ENCODE peak calls at places on chromosome 9, in nine cellular contexts. One of them, this sample, is unnamed.

GRCh38 chr9:126122901-126123616 is 203.6 kb upstream of the MVB12B start:
- DNase-seq in activated naive CD8-positive, alpha-beta T cell treated with anti-CD3 and anti-CD28 coated beads, Interleukin-2, amount 50 U/mL, for 24 hours: no peak
- DNase-seq in RWPE1: no peak
- DNase-seq in SHP77 treated with DMSO at 0.1 percent for 48 hours: no peak
- DNase-seq in tibial nerve: no peak
- DNase-seq in activated CD4-positive, CD25-positive, alpha-beta regulatory T cell treated with anti-CD3 and anti-CD28 coated beads, Interleukin-2, amount 50 U/mL, for 72 hours: no peak
- DNase-seq in Calu3: no peak
- DNase-seq in AG08396: no peak
- DNase-seq in GM06990: no peak
- DNase-seq in this sample: no peak

GRCh38 chr9:98698856-98699255 is 9.9 kb downstream of the GABBR2 start:
- DNase-seq in activated naive CD8-positive, alpha-beta T cell treated with anti-CD3 and anti-CD28 coated beads, Interleukin-2, amount 50 U/mL, for 24 hours: no peak
- DNase-seq in RWPE1: no peak
- DNase-seq in SHP77 treated with DMSO at 0.1 percent for 48 hours: no peak
- DNase-seq in tibial nerve: no peak
- DNase-seq in activated CD4-positive, CD25-positive, alpha-beta regulatory T cell treated with anti-CD3 and anti-CD28 coated beads, Interleukin-2, amount 50 U/mL, for 72 hours: no peak
- DNase-seq in Calu3: no peak
- DNase-seq in AG08396: no peak
- DNase-seq in GM06990: no peak
- DNase-seq in this sample: no peak

GRCh38 chr9:78691531-78691930 is 394.6 kb downstream of the PSAT1 start:
- DNase-seq in activated naive CD8-positive, alpha-beta T cell treated with anti-CD3 and anti-CD28 coated beads, Interleukin-2, amount 50 U/mL, for 24 hours: no peak
- DNase-seq in RWPE1: no peak
- DNase-seq in SHP77 treated with DMSO at 0.1 percent for 48 hours: no peak
- DNase-seq in tibial nerve: no peak
- DNase-seq in activated CD4-positive, CD25-positive, alpha-beta regulatory T cell treated with anti-CD3 and anti-CD28 coated beads, Interleukin-2, amount 50 U/mL, for 72 hours: no peak
- DNase-seq in Calu3: no peak
- DNase-seq in AG08396: no peak
- DNase-seq in GM06990: no peak
- DNase-seq in this sample: no peak

GRCh38 chr9:110382731-110383130 is 45.1 kb upstream of the TXNDC8 start:
- DNase-seq in activated naive CD8-positive, alpha-beta T cell treated with anti-CD3 and anti-CD28 coated beads, Interleukin-2, amount 50 U/mL, for 24 hours: no peak
- DNase-seq in RWPE1: no peak
- DNase-seq in SHP77 treated with DMSO at 0.1 percent for 48 hours: no peak
- DNase-seq in tibial nerve: no peak
- DNase-seq in activated CD4-positive, CD25-positive, alpha-beta regulatory T cell treated with anti-CD3 and anti-CD28 coated beads, Interleukin-2, amount 50 U/mL, for 72 hours: no peak
- DNase-seq in Calu3: no peak
- DNase-seq in AG08396: no peak
- DNase-seq in GM06990: no peak
- DNase-seq in this sample: no peak

GRCh38 chr9:110329676-110330235 is 7.9 kb downstream of the TXNDC8 start:
- DNase-seq in activated naive CD8-positive, alpha-beta T cell treated with anti-CD3 and anti-CD28 coated beads, Interleukin-2, amount 50 U/mL, for 24 hours: no peak
- DNase-seq in RWPE1: no peak
- DNase-seq in SHP77 treated with DMSO at 0.1 percent for 48 hours: no peak
- DNase-seq in tibial nerve: no peak
- DNase-seq in activated CD4-positive, CD25-positive, alpha-beta regulatory T cell treated with anti-CD3 and anti-CD28 coated beads, Interleukin-2, amount 50 U/mL, for 72 hours: no peak
- DNase-seq in Calu3: no peak
- DNase-seq in AG08396: no peak
- DNase-seq in GM06990: no peak
- DNase-seq in this sample: no peak

GRCh38 chr9:100700689-100701318 is 122.9 kb downstream of the CAVIN4 start:
- DNase-seq in activated naive CD8-positive, alpha-beta T cell treated with anti-CD3 and anti-CD28 coated beads, Interleukin-2, amount 50 U/mL, for 24 hours: peak
- DNase-seq in RWPE1: no peak
- DNase-seq in SHP77 treated with DMSO at 0.1 percent for 48 hours: no peak
- DNase-seq in tibial nerve: no peak
- DNase-seq in activated CD4-positive, CD25-positive, alpha-beta regulatory T cell treated with anti-CD3 and anti-CD28 coated beads, Interleukin-2, amount 50 U/mL, for 72 hours: no peak
- DNase-seq in Calu3: peak
- DNase-seq in AG08396: no peak
- DNase-seq in GM06990: no peak
- DNase-seq in this sample: no peak

GRCh38 chr9:37979844-37980243 is 75.9 kb upstream of the SLC25A51 start:
- DNase-seq in activated naive CD8-positive, alpha-beta T cell treated with anti-CD3 and anti-CD28 coated beads, Interleukin-2, amount 50 U/mL, for 24 hours: no peak
- DNase-seq in RWPE1: no peak
- DNase-seq in SHP77 treated with DMSO at 0.1 percent for 48 hours: no peak
- DNase-seq in tibial nerve: no peak
- DNase-seq in activated CD4-positive, CD25-positive, alpha-beta regulatory T cell treated with anti-CD3 and anti-CD28 coated beads, Interleukin-2, amount 50 U/mL, for 72 hours: no peak
- DNase-seq in Calu3: no peak
- DNase-seq in AG08396: no peak
- DNase-seq in GM06990: no peak
- DNase-seq in this sample: no peak

GRCh38 chr9:124749811-124750210 is 21.3 kb downstream of the NR6A1 start:
- DNase-seq in activated naive CD8-positive, alpha-beta T cell treated with anti-CD3 and anti-CD28 coated beads, Interleukin-2, amount 50 U/mL, for 24 hours: no peak
- DNase-seq in RWPE1: no peak
- DNase-seq in SHP77 treated with DMSO at 0.1 percent for 48 hours: no peak
- DNase-seq in tibial nerve: no peak
- DNase-seq in activated CD4-positive, CD25-positive, alpha-beta regulatory T cell treated with anti-CD3 and anti-CD28 coated beads, Interleukin-2, amount 50 U/mL, for 72 hours: no peak
- DNase-seq in Calu3: no peak
- DNase-seq in AG08396: no peak
- DNase-seq in GM06990: no peak
- DNase-seq in this sample: no peak

GRCh38 chr9:136623849-136624183 is 38.9 kb upstream of the EGFL7 start:
- DNase-seq in activated naive CD8-positive, alpha-beta T cell treated with anti-CD3 and anti-CD28 coated beads, Interleukin-2, amount 50 U/mL, for 24 hours: no peak
- DNase-seq in RWPE1: peak
- DNase-seq in SHP77 treated with DMSO at 0.1 percent for 48 hours: no peak
- DNase-seq in tibial nerve: no peak
- DNase-seq in activated CD4-positive, CD25-positive, alpha-beta regulatory T cell treated with anti-CD3 and anti-CD28 coated beads, Interleukin-2, amount 50 U/mL, for 72 hours: no peak
- DNase-seq in Calu3: no peak
- DNase-seq in AG08396: no peak
- DNase-seq in GM06990: no peak
- DNase-seq in this sample: no peak

GRCh38 chr9:95757483-95757882 is 118.0 kb upstream of the ERCC6L2 start:
- DNase-seq in activated naive CD8-positive, alpha-beta T cell treated with anti-CD3 and anti-CD28 coated beads, Interleukin-2, amount 50 U/mL, for 24 hours: no peak
- DNase-seq in RWPE1: no peak
- DNase-seq in SHP77 treated with DMSO at 0.1 percent for 48 hours: no peak
- DNase-seq in tibial nerve: no peak
- DNase-seq in activated CD4-positive, CD25-positive, alpha-beta regulatory T cell treated with anti-CD3 and anti-CD28 coated beads, Interleukin-2, amount 50 U/mL, for 72 hours: no peak
- DNase-seq in Calu3: no peak
- DNase-seq in AG08396: no peak
- DNase-seq in GM06990: no peak
- DNase-seq in this sample: no peak

GRCh38 chr9:119179701-119180100 is 189.5 kb downstream of the BRINP1 start:
- DNase-seq in activated naive CD8-positive, alpha-beta T cell treated with anti-CD3 and anti-CD28 coated beads, Interleukin-2, amount 50 U/mL, for 24 hours: no peak
- DNase-seq in RWPE1: no peak
- DNase-seq in SHP77 treated with DMSO at 0.1 percent for 48 hours: no peak
- DNase-seq in tibial nerve: no peak
- DNase-seq in activated CD4-positive, CD25-positive, alpha-beta regulatory T cell treated with anti-CD3 and anti-CD28 coated beads, Interleukin-2, amount 50 U/mL, for 72 hours: no peak
- DNase-seq in Calu3: no peak
- DNase-seq in AG08396: no peak
- DNase-seq in GM06990: no peak
- DNase-seq in this sample: no peak

GRCh38 chr9:14343948-14344547 is 30.1 kb upstream of the NFIB start:
- DNase-seq in activated naive CD8-positive, alpha-beta T cell treated with anti-CD3 and anti-CD28 coated beads, Interleukin-2, amount 50 U/mL, for 24 hours: no peak
- DNase-seq in RWPE1: no peak
- DNase-seq in SHP77 treated with DMSO at 0.1 percent for 48 hours: no peak
- DNase-seq in tibial nerve: no peak
- DNase-seq in activated CD4-positive, CD25-positive, alpha-beta regulatory T cell treated with anti-CD3 and anti-CD28 coated beads, Interleukin-2, amount 50 U/mL, for 72 hours: no peak
- DNase-seq in Calu3: no peak
- DNase-seq in AG08396: no peak
- DNase-seq in GM06990: no peak
- DNase-seq in this sample: no peak

GRCh38 chr9:133961226-133962165 is 30.6 kb downstream of the VAV2 start:
- DNase-seq in activated naive CD8-positive, alpha-beta T cell treated with anti-CD3 and anti-CD28 coated beads, Interleukin-2, amount 50 U/mL, for 24 hours: no peak
- DNase-seq in RWPE1: no peak
- DNase-seq in SHP77 treated with DMSO at 0.1 percent for 48 hours: no peak
- DNase-seq in tibial nerve: no peak
- DNase-seq in activated CD4-positive, CD25-positive, alpha-beta regulatory T cell treated with anti-CD3 and anti-CD28 coated beads, Interleukin-2, amount 50 U/mL, for 72 hours: no peak
- DNase-seq in Calu3: no peak
- DNase-seq in AG08396: no peak
- DNase-seq in GM06990: no peak
- DNase-seq in this sample: no peak

GRCh38 chr9:15136646-15137045 is 170.4 kb downstream of the TTC39B start:
- DNase-seq in activated naive CD8-positive, alpha-beta T cell treated with anti-CD3 and anti-CD28 coated beads, Interleukin-2, amount 50 U/mL, for 24 hours: no peak
- DNase-seq in RWPE1: no peak
- DNase-seq in SHP77 treated with DMSO at 0.1 percent for 48 hours: no peak
- DNase-seq in tibial nerve: no peak
- DNase-seq in activated CD4-positive, CD25-positive, alpha-beta regulatory T cell treated with anti-CD3 and anti-CD28 coated beads, Interleukin-2, amount 50 U/mL, for 72 hours: no peak
- DNase-seq in Calu3: no peak
- DNase-seq in AG08396: no peak
- DNase-seq in GM06990: no peak
- DNase-seq in this sample: no peak

GRCh38 chr9:17810728-17811634 is 232.1 kb downstream of the SH3GL2 start:
- DNase-seq in activated naive CD8-positive, alpha-beta T cell treated with anti-CD3 and anti-CD28 coated beads, Interleukin-2, amount 50 U/mL, for 24 hours: peak
- DNase-seq in RWPE1: peak
- DNase-seq in SHP77 treated with DMSO at 0.1 percent for 48 hours: no peak
- DNase-seq in tibial nerve: peak
- DNase-seq in activated CD4-positive, CD25-positive, alpha-beta regulatory T cell treated with anti-CD3 and anti-CD28 coated beads, Interleukin-2, amount 50 U/mL, for 72 hours: no peak
- DNase-seq in Calu3: peak
- DNase-seq in AG08396: peak
- DNase-seq in GM06990: no peak
- DNase-seq in this sample: no peak

GRCh38 chr9:117411547-117411946 is 3.3 kb downstream of the ASTN2 start:
- DNase-seq in activated naive CD8-positive, alpha-beta T cell treated with anti-CD3 and anti-CD28 coated beads, Interleukin-2, amount 50 U/mL, for 24 hours: no peak
- DNase-seq in RWPE1: no peak
- DNase-seq in SHP77 treated with DMSO at 0.1 percent for 48 hours: no peak
- DNase-seq in tibial nerve: peak
- DNase-seq in activated CD4-positive, CD25-positive, alpha-beta regulatory T cell treated with anti-CD3 and anti-CD28 coated beads, Interleukin-2, amount 50 U/mL, for 72 hours: no peak
- DNase-seq in Calu3: peak
- DNase-seq in AG08396: peak
- DNase-seq in GM06990: no peak
- DNase-seq in this sample: no peak

GRCh38 chr9:113653746-113654604 is 190.4 kb downstream of the RGS3 start:
- DNase-seq in activated naive CD8-positive, alpha-beta T cell treated with anti-CD3 and anti-CD28 coated beads, Interleukin-2, amount 50 U/mL, for 24 hours: no peak
- DNase-seq in RWPE1: no peak
- DNase-seq in SHP77 treated with DMSO at 0.1 percent for 48 hours: no peak
- DNase-seq in tibial nerve: no peak
- DNase-seq in activated CD4-positive, CD25-positive, alpha-beta regulatory T cell treated with anti-CD3 and anti-CD28 coated beads, Interleukin-2, amount 50 U/mL, for 72 hours: no peak
- DNase-seq in Calu3: no peak
- DNase-seq in AG08396: no peak
- DNase-seq in GM06990: no peak
- DNase-seq in this sample: no peak

GRCh38 chr9:61665330-61665751 is 475.5 kb downstream of the SPATA31A7 start:
- DNase-seq in activated naive CD8-positive, alpha-beta T cell treated with anti-CD3 and anti-CD28 coated beads, Interleukin-2, amount 50 U/mL, for 24 hours: no peak
- DNase-seq in RWPE1: no peak
- DNase-seq in SHP77 treated with DMSO at 0.1 percent for 48 hours: no peak
- DNase-seq in tibial nerve: no peak
- DNase-seq in activated CD4-positive, CD25-positive, alpha-beta regulatory T cell treated with anti-CD3 and anti-CD28 coated beads, Interleukin-2, amount 50 U/mL, for 72 hours: no peak
- DNase-seq in Calu3: no peak
- DNase-seq in AG08396: no peak
- DNase-seq in GM06990: no peak
- DNase-seq in this sample: no peak

GRCh38 chr9:108434036-108434435 is 421.8 kb downstream of the ACTL7B start:
- DNase-seq in activated naive CD8-positive, alpha-beta T cell treated with anti-CD3 and anti-CD28 coated beads, Interleukin-2, amount 50 U/mL, for 24 hours: no peak
- DNase-seq in RWPE1: no peak
- DNase-seq in SHP77 treated with DMSO at 0.1 percent for 48 hours: no peak
- DNase-seq in tibial nerve: no peak
- DNase-seq in activated CD4-positive, CD25-positive, alpha-beta regulatory T cell treated with anti-CD3 and anti-CD28 coated beads, Interleukin-2, amount 50 U/mL, for 72 hours: no peak
- DNase-seq in Calu3: no peak
- DNase-seq in AG08396: no peak
- DNase-seq in GM06990: no peak
- DNase-seq in this sample: no peak

GRCh38 chr9:137262909-137263285 is 7.8 kb downstream of the NELFB start:
- DNase-seq in activated naive CD8-positive, alpha-beta T cell treated with anti-CD3 and anti-CD28 coated beads, Interleukin-2, amount 50 U/mL, for 24 hours: no peak
- DNase-seq in RWPE1: no peak
- DNase-seq in SHP77 treated with DMSO at 0.1 percent for 48 hours: no peak
- DNase-seq in tibial nerve: no peak
- DNase-seq in activated CD4-positive, CD25-positive, alpha-beta regulatory T cell treated with anti-CD3 and anti-CD28 coated beads, Interleukin-2, amount 50 U/mL, for 72 hours: no peak
- DNase-seq in Calu3: no peak
- DNase-seq in AG08396: no peak
- DNase-seq in GM06990: no peak
- DNase-seq in this sample: no peak

GRCh38 chr9:134237630-134238265 is 73.4 kb upstream of the RNU6ATAC start:
- DNase-seq in activated naive CD8-positive, alpha-beta T cell treated with anti-CD3 and anti-CD28 coated beads, Interleukin-2, amount 50 U/mL, for 24 hours: no peak
- DNase-seq in RWPE1: no peak
- DNase-seq in SHP77 treated with DMSO at 0.1 percent for 48 hours: no peak
- DNase-seq in tibial nerve: no peak
- DNase-seq in activated CD4-positive, CD25-positive, alpha-beta regulatory T cell treated with anti-CD3 and anti-CD28 coated beads, Interleukin-2, amount 50 U/mL, for 72 hours: no peak
- DNase-seq in Calu3: no peak
- DNase-seq in AG08396: no peak
- DNase-seq in GM06990: no peak
- DNase-seq in this sample: no peak

GRCh38 chr9:125979383-125979782 is 232.2 kb downstream of the PBX3 start:
- DNase-seq in activated naive CD8-positive, alpha-beta T cell treated with anti-CD3 and anti-CD28 coated beads, Interleukin-2, amount 50 U/mL, for 24 hours: no peak
- DNase-seq in RWPE1: no peak
- DNase-seq in SHP77 treated with DMSO at 0.1 percent for 48 hours: no peak
- DNase-seq in tibial nerve: no peak
- DNase-seq in activated CD4-positive, CD25-positive, alpha-beta regulatory T cell treated with anti-CD3 and anti-CD28 coated beads, Interleukin-2, amount 50 U/mL, for 72 hours: no peak
- DNase-seq in Calu3: no peak
- DNase-seq in AG08396: no peak
- DNase-seq in GM06990: no peak
- DNase-seq in this sample: no peak

GRCh38 chr9:23538604-23539003 is 287.4 kb downstream of the ELAVL2 start:
- DNase-seq in activated naive CD8-positive, alpha-beta T cell treated with anti-CD3 and anti-CD28 coated beads, Interleukin-2, amount 50 U/mL, for 24 hours: no peak
- DNase-seq in RWPE1: no peak
- DNase-seq in SHP77 treated with DMSO at 0.1 percent for 48 hours: no peak
- DNase-seq in tibial nerve: no peak
- DNase-seq in activated CD4-positive, CD25-positive, alpha-beta regulatory T cell treated with anti-CD3 and anti-CD28 coated beads, Interleukin-2, amount 50 U/mL, for 72 hours: no peak
- DNase-seq in Calu3: no peak
- DNase-seq in AG08396: no peak
- DNase-seq in GM06990: no peak
- DNase-seq in this sample: no peak

GRCh38 chr9:135216666-135217431 is 129.4 kb downstream of the OLFM1 start:
- DNase-seq in activated naive CD8-positive, alpha-beta T cell treated with anti-CD3 and anti-CD28 coated beads, Interleukin-2, amount 50 U/mL, for 24 hours: no peak
- DNase-seq in RWPE1: no peak
- DNase-seq in SHP77 treated with DMSO at 0.1 percent for 48 hours: no peak
- DNase-seq in tibial nerve: no peak
- DNase-seq in activated CD4-positive, CD25-positive, alpha-beta regulatory T cell treated with anti-CD3 and anti-CD28 coated beads, Interleukin-2, amount 50 U/mL, for 72 hours: no peak
- DNase-seq in Calu3: no peak
- DNase-seq in AG08396: no peak
- DNase-seq in GM06990: no peak
- DNase-seq in this sample: no peak

GRCh38 chr9:68690088-68690487 is 15.0 kb upstream of the PIP5K1B start:
- DNase-seq in activated naive CD8-positive, alpha-beta T cell treated with anti-CD3 and anti-CD28 coated beads, Interleukin-2, amount 50 U/mL, for 24 hours: no peak
- DNase-seq in RWPE1: no peak
- DNase-seq in SHP77 treated with DMSO at 0.1 percent for 48 hours: no peak
- DNase-seq in tibial nerve: no peak
- DNase-seq in activated CD4-positive, CD25-positive, alpha-beta regulatory T cell treated with anti-CD3 and anti-CD28 coated beads, Interleukin-2, amount 50 U/mL, for 72 hours: no peak
- DNase-seq in Calu3: peak
- DNase-seq in AG08396: no peak
- DNase-seq in GM06990: no peak
- DNase-seq in this sample: no peak

GRCh38 chr9:27683181-27683580 is 109.9 kb upstream of the C9orf72 start:
- DNase-seq in activated naive CD8-positive, alpha-beta T cell treated with anti-CD3 and anti-CD28 coated beads, Interleukin-2, amount 50 U/mL, for 24 hours: no peak
- DNase-seq in RWPE1: no peak
- DNase-seq in SHP77 treated with DMSO at 0.1 percent for 48 hours: no peak
- DNase-seq in tibial nerve: no peak
- DNase-seq in activated CD4-positive, CD25-positive, alpha-beta regulatory T cell treated with anti-CD3 and anti-CD28 coated beads, Interleukin-2, amount 50 U/mL, for 72 hours: no peak
- DNase-seq in Calu3: no peak
- DNase-seq in AG08396: no peak
- DNase-seq in GM06990: no peak
- DNase-seq in this sample: no peak

GRCh38 chr9:98132806-98133631 is 14.0 kb upstream of the TRIM14 start:
- DNase-seq in activated naive CD8-positive, alpha-beta T cell treated with anti-CD3 and anti-CD28 coated beads, Interleukin-2, amount 50 U/mL, for 24 hours: no peak
- DNase-seq in RWPE1: no peak
- DNase-seq in SHP77 treated with DMSO at 0.1 percent for 48 hours: peak
- DNase-seq in tibial nerve: no peak
- DNase-seq in activated CD4-positive, CD25-positive, alpha-beta regulatory T cell treated with anti-CD3 and anti-CD28 coated beads, Interleukin-2, amount 50 U/mL, for 72 hours: peak
- DNase-seq in Calu3: no peak
- DNase-seq in AG08396: no peak
- DNase-seq in GM06990: no peak
- DNase-seq in this sample: no peak

GRCh38 chr9:113636165-113636564 is 172.6 kb downstream of the RGS3 start:
- DNase-seq in activated naive CD8-positive, alpha-beta T cell treated with anti-CD3 and anti-CD28 coated beads, Interleukin-2, amount 50 U/mL, for 24 hours: no peak
- DNase-seq in RWPE1: no peak
- DNase-seq in SHP77 treated with DMSO at 0.1 percent for 48 hours: peak
- DNase-seq in tibial nerve: no peak
- DNase-seq in activated CD4-positive, CD25-positive, alpha-beta regulatory T cell treated with anti-CD3 and anti-CD28 coated beads, Interleukin-2, amount 50 U/mL, for 72 hours: peak
- DNase-seq in Calu3: no peak
- DNase-seq in AG08396: peak
- DNase-seq in GM06990: no peak
- DNase-seq in this sample: no peak

GRCh38 chr9:126375386-126375785 is 48.8 kb downstream of the MVB12B start:
- DNase-seq in activated naive CD8-positive, alpha-beta T cell treated with anti-CD3 and anti-CD28 coated beads, Interleukin-2, amount 50 U/mL, for 24 hours: no peak
- DNase-seq in RWPE1: no peak
- DNase-seq in SHP77 treated with DMSO at 0.1 percent for 48 hours: no peak
- DNase-seq in tibial nerve: no peak
- DNase-seq in activated CD4-positive, CD25-positive, alpha-beta regulatory T cell treated with anti-CD3 and anti-CD28 coated beads, Interleukin-2, amount 50 U/mL, for 72 hours: no peak
- DNase-seq in Calu3: no peak
- DNase-seq in AG08396: no peak
- DNase-seq in GM06990: no peak
- DNase-seq in this sample: no peak

GRCh38 chr9:115540091-115540490 is 422.1 kb upstream of the TNC start:
- DNase-seq in activated naive CD8-positive, alpha-beta T cell treated with anti-CD3 and anti-CD28 coated beads, Interleukin-2, amount 50 U/mL, for 24 hours: no peak
- DNase-seq in RWPE1: no peak
- DNase-seq in SHP77 treated with DMSO at 0.1 percent for 48 hours: no peak
- DNase-seq in tibial nerve: no peak
- DNase-seq in activated CD4-positive, CD25-positive, alpha-beta regulatory T cell treated with anti-CD3 and anti-CD28 coated beads, Interleukin-2, amount 50 U/mL, for 72 hours: no peak
- DNase-seq in Calu3: no peak
- DNase-seq in AG08396: no peak
- DNase-seq in GM06990: no peak
- DNase-seq in this sample: no peak

GRCh38 chr9:97411789-97412627 is at the start of gene TDRD7:
- DNase-seq in activated naive CD8-positive, alpha-beta T cell treated with anti-CD3 and anti-CD28 coated beads, Interleukin-2, amount 50 U/mL, for 24 hours: peak
- DNase-seq in RWPE1: peak
- DNase-seq in SHP77 treated with DMSO at 0.1 percent for 48 hours: no peak
- DNase-seq in tibial nerve: peak
- DNase-seq in activated CD4-positive, CD25-positive, alpha-beta regulatory T cell treated with anti-CD3 and anti-CD28 coated beads, Interleukin-2, amount 50 U/mL, for 72 hours: peak
- DNase-seq in Calu3: peak
- DNase-seq in AG08396: peak
- DNase-seq in GM06990: peak
- DNase-seq in this sample: peak

This sample was measured in effector CD8-positive, alpha-beta T cell.